ENCODE peak calls at places on chromosomes 6 and 20, in six cellular contexts. One of them, this sample, is unnamed.

GRCh38 chr6:21033575-21034026 is 499.3 kb downstream of the CDKAL1 start:
- DNase-seq in left ventricle myocardium superior: peak
- DNase-seq in pancreas: no peak
- DNase-seq in H9: no peak
- DNase-seq in foreskin fibroblast: peak
- DNase-seq in central memory CD4-positive, alpha-beta T cell: no peak
- DNase-seq in this sample: peak

GRCh38 chr6:116511424-116512131 is at the start of gene CALHM5:
- DNase-seq in foreskin fibroblast: peak
- DNase-seq in pancreas: no peak
- DNase-seq in central memory CD4-positive, alpha-beta T cell: no peak
- DNase-seq in left ventricle myocardium superior: peak
- DNase-seq in H9: peak
- DNase-seq in this sample: peak

GRCh38 chr6:108432792-108433191 is 127.9 kb upstream of the FOXO3 start:
- DNase-seq in foreskin fibroblast: no peak
- DNase-seq in pancreas: no peak
- DNase-seq in left ventricle myocardium superior: no peak
- DNase-seq in H9: no peak
- DNase-seq in central memory CD4-positive, alpha-beta T cell: no peak
- DNase-seq in this sample: no peak

GRCh38 chr6:113564401-113565161 is 292.6 kb upstream of the MARCKS start:
- DNase-seq in left ventricle myocardium superior: peak
- DNase-seq in pancreas: peak
- DNase-seq in foreskin fibroblast: peak
- DNase-seq in H9: peak
- DNase-seq in central memory CD4-positive, alpha-beta T cell: no peak
- DNase-seq in this sample: peak

GRCh38 chr20:10065154-10065833 is 30.5 kb downstream of the ANKEF1 start:
- DNase-seq in central memory CD4-positive, alpha-beta T cell: no peak
- DNase-seq in H9: no peak
- DNase-seq in pancreas: no peak
- DNase-seq in left ventricle myocardium superior: no peak
- DNase-seq in foreskin fibroblast: peak
- DNase-seq in this sample: no peak

GRCh38 chr6:101083533-101084172 is 202.5 kb upstream of the ASCC3 start:
- DNase-seq in pancreas: no peak
- DNase-seq in left ventricle myocardium superior: no peak
- DNase-seq in foreskin fibroblast: peak
- DNase-seq in H9: no peak
- DNase-seq in central memory CD4-positive, alpha-beta T cell: no peak
- DNase-seq in this sample: peak

GRCh38 chr6:26484161-26484560 is 15.9 kb upstream of the BTN1A1 start:
- DNase-seq in pancreas: no peak
- DNase-seq in H9: no peak
- DNase-seq in left ventricle myocardium superior: no peak
- DNase-seq in foreskin fibroblast: no peak
- DNase-seq in central memory CD4-positive, alpha-beta T cell: no peak
- DNase-seq in this sample: no peak

GRCh38 chr20:8018928-8019177 is 708 bp downstream of the TMX4 start:
- DNase-seq in H9: no peak
- DNase-seq in left ventricle myocardium superior: peak
- DNase-seq in central memory CD4-positive, alpha-beta T cell: no peak
- DNase-seq in pancreas: no peak
- DNase-seq in foreskin fibroblast: no peak
- DNase-seq in this sample: no peak

GRCh38 chr6:157469378-157469777 is 88.4 kb downstream of the ZDHHC14 start:
- DNase-seq in pancreas: no peak
- DNase-seq in H9: peak
- DNase-seq in foreskin fibroblast: no peak
- DNase-seq in central memory CD4-positive, alpha-beta T cell: no peak
- DNase-seq in left ventricle myocardium superior: no peak
- DNase-seq in this sample: no peak

GRCh38 chr20:6074145-6074561 is 20.3 kb upstream of the LRRN4 start:
- DNase-seq in H9: peak
- DNase-seq in pancreas: no peak
- DNase-seq in left ventricle myocardium superior: no peak
- DNase-seq in central memory CD4-positive, alpha-beta T cell: no peak
- DNase-seq in foreskin fibroblast: no peak
- DNase-seq in this sample: no peak

GRCh38 chr6:147905721-147906120 is 397.2 kb downstream of the SAMD5 start:
- DNase-seq in foreskin fibroblast: no peak
- DNase-seq in central memory CD4-positive, alpha-beta T cell: no peak
- DNase-seq in H9: no peak
- DNase-seq in left ventricle myocardium superior: no peak
- DNase-seq in pancreas: no peak
- DNase-seq in this sample: peak

GRCh38 chr20:19000071-19000470 is 186.5 kb downstream of the SCP2D1 start:
- DNase-seq in pancreas: no peak
- DNase-seq in left ventricle myocardium superior: no peak
- DNase-seq in foreskin fibroblast: no peak
- DNase-seq in H9: no peak
- DNase-seq in central memory CD4-positive, alpha-beta T cell: no peak
- DNase-seq in this sample: no peak

GRCh38 chr6:2884817-2885216 is 18.3 kb downstream of the SERPINB9 start:
- DNase-seq in pancreas: no peak
- DNase-seq in foreskin fibroblast: no peak
- DNase-seq in H9: no peak
- DNase-seq in left ventricle myocardium superior: no peak
- DNase-seq in central memory CD4-positive, alpha-beta T cell: no peak
- DNase-seq in this sample: no peak

GRCh38 chr20:54477556-54477955 is 2.2 kb downstream of the DOK5 start:
- DNase-seq in pancreas: no peak
- DNase-seq in H9: no peak
- DNase-seq in left ventricle myocardium superior: no peak
- DNase-seq in foreskin fibroblast: no peak
- DNase-seq in central memory CD4-positive, alpha-beta T cell: no peak
- DNase-seq in this sample: no peak

GRCh38 chr6:111771084-111771411 is 102.2 kb downstream of the FYN start:
- DNase-seq in pancreas: no peak
- DNase-seq in central memory CD4-positive, alpha-beta T cell: no peak
- DNase-seq in left ventricle myocardium superior: no peak
- DNase-seq in foreskin fibroblast: no peak
- DNase-seq in H9: no peak
- DNase-seq in this sample: no peak

GRCh38 chr6:170575250-170575649 is 9.2 kb downstream of the PDCD2 start:
- DNase-seq in H9: no peak
- DNase-seq in foreskin fibroblast: no peak
- DNase-seq in left ventricle myocardium superior: no peak
- DNase-seq in central memory CD4-positive, alpha-beta T cell: no peak
- DNase-seq in pancreas: no peak
- DNase-seq in this sample: no peak

GRCh38 chr20:562232-562897 is 18.8 kb upstream of the CSNK2A1 start:
- DNase-seq in central memory CD4-positive, alpha-beta T cell: no peak
- DNase-seq in pancreas: no peak
- DNase-seq in left ventricle myocardium superior: no peak
- DNase-seq in H9: no peak
- DNase-seq in foreskin fibroblast: no peak
- DNase-seq in this sample: no peak

GRCh38 chr6:157982297-157982579 is 575 bp downstream of the SYNJ2 start:
- DNase-seq in pancreas: peak
- DNase-seq in left ventricle myocardium superior: peak
- DNase-seq in foreskin fibroblast: no peak
- DNase-seq in central memory CD4-positive, alpha-beta T cell: peak
- DNase-seq in H9: peak
- DNase-seq in this sample: no peak

GRCh38 chr6:119308048-119308570 is 41.5 kb downstream of the MAN1A1 start:
- DNase-seq in central memory CD4-positive, alpha-beta T cell: no peak
- DNase-seq in pancreas: no peak
- DNase-seq in left ventricle myocardium superior: no peak
- DNase-seq in H9: no peak
- DNase-seq in foreskin fibroblast: peak
- DNase-seq in this sample: no peak

GRCh38 chr6:29763491-29764289 is 40.5 kb downstream of the HLA-F start:
- DNase-seq in H9: no peak
- DNase-seq in foreskin fibroblast: peak
- DNase-seq in left ventricle myocardium superior: no peak
- DNase-seq in central memory CD4-positive, alpha-beta T cell: no peak
- DNase-seq in pancreas: no peak
- DNase-seq in this sample: peak

GRCh38 chr6:41073968-41074691 is 1.4 kb downstream of the NFYA start:
- DNase-seq in pancreas: no peak
- DNase-seq in foreskin fibroblast: peak
- DNase-seq in H9: no peak
- DNase-seq in left ventricle myocardium superior: no peak
- DNase-seq in central memory CD4-positive, alpha-beta T cell: peak
- DNase-seq in this sample: no peak

GRCh38 chr6:54493138-54493537 is 184.9 kb downstream of the TINAG start:
- DNase-seq in left ventricle myocardium superior: no peak
- DNase-seq in H9: no peak
- DNase-seq in foreskin fibroblast: peak
- DNase-seq in central memory CD4-positive, alpha-beta T cell: no peak
- DNase-seq in pancreas: no peak
- DNase-seq in this sample: peak

GRCh38 chr6:4125933-4126864 is 9.2 kb downstream of the ECI2 start:
- DNase-seq in H9: no peak
- DNase-seq in central memory CD4-positive, alpha-beta T cell: no peak
- DNase-seq in foreskin fibroblast: peak
- DNase-seq in left ventricle myocardium superior: no peak
- DNase-seq in pancreas: no peak
- DNase-seq in this sample: peak

GRCh38 chr20:22455259-22455658 is 129.1 kb downstream of the FOXA2 start:
- DNase-seq in H9: no peak
- DNase-seq in pancreas: no peak
- DNase-seq in foreskin fibroblast: no peak
- DNase-seq in central memory CD4-positive, alpha-beta T cell: no peak
- DNase-seq in left ventricle myocardium superior: no peak
- DNase-seq in this sample: no peak

GRCh38 chr20:10131612-10132345 is 86.9 kb upstream of the SNAP25 start:
- DNase-seq in foreskin fibroblast: peak
- DNase-seq in central memory CD4-positive, alpha-beta T cell: no peak
- DNase-seq in left ventricle myocardium superior: peak
- DNase-seq in H9: peak
- DNase-seq in pancreas: peak
- DNase-seq in this sample: no peak

GRCh38 chr6:116624036-116624805 is 7.9 kb downstream of the RSPH4A start:
- DNase-seq in H9: no peak
- DNase-seq in left ventricle myocardium superior: no peak
- DNase-seq in central memory CD4-positive, alpha-beta T cell: no peak
- DNase-seq in pancreas: no peak
- DNase-seq in foreskin fibroblast: no peak
- DNase-seq in this sample: no peak

GRCh38 chr6:2468601-2468955 is 223.2 kb upstream of the GMDS start:
- DNase-seq in pancreas: no peak
- DNase-seq in left ventricle myocardium superior: no peak
- DNase-seq in H9: no peak
- DNase-seq in central memory CD4-positive, alpha-beta T cell: no peak
- DNase-seq in foreskin fibroblast: no peak
- DNase-seq in this sample: no peak

GRCh38 chr20:19451591-19452295 is 239.3 kb downstream of the SLC24A3 start:
- DNase-seq in left ventricle myocardium superior: no peak
- DNase-seq in pancreas: no peak
- DNase-seq in foreskin fibroblast: no peak
- DNase-seq in central memory CD4-positive, alpha-beta T cell: no peak
- DNase-seq in H9: no peak
- DNase-seq in this sample: no peak

GRCh38 chr20:44017905-44018683 is 103.4 kb downstream of the TOX2 start:
- DNase-seq in foreskin fibroblast: peak
- DNase-seq in pancreas: peak
- DNase-seq in central memory CD4-positive, alpha-beta T cell: no peak
- DNase-seq in H9: no peak
- DNase-seq in left ventricle myocardium superior: peak
- DNase-seq in this sample: peak

GRCh38 chr6:37021356-37022129 is 16.1 kb downstream of the FGD2 start:
- DNase-seq in left ventricle myocardium superior: no peak
- DNase-seq in H9: peak
- DNase-seq in central memory CD4-positive, alpha-beta T cell: peak
- DNase-seq in foreskin fibroblast: peak
- DNase-seq in pancreas: no peak
- DNase-seq in this sample: no peak

GRCh38 chr20:62069741-62070216 is 4.1 kb upstream of the TAF4 start:
- DNase-seq in left ventricle myocardium superior: no peak
- DNase-seq in foreskin fibroblast: peak
- DNase-seq in pancreas: no peak
- DNase-seq in H9: no peak
- DNase-seq in central memory CD4-positive, alpha-beta T cell: no peak
- DNase-seq in this sample: peak

GRCh38 chr6:133888931-133889556 is at the start of gene TCF21:
- DNase-seq in foreskin fibroblast: peak
- DNase-seq in left ventricle myocardium superior: peak
- DNase-seq in H9: peak
- DNase-seq in pancreas: no peak
- DNase-seq in central memory CD4-positive, alpha-beta T cell: no peak
- DNase-seq in this sample: no peak

GRCh38 chr6:83083476-83083875 is 16.0 kb downstream of the DOP1A start:
- DNase-seq in pancreas: no peak
- DNase-seq in left ventricle myocardium superior: no peak
- DNase-seq in H9: no peak
- DNase-seq in central memory CD4-positive, alpha-beta T cell: no peak
- DNase-seq in foreskin fibroblast: no peak
- DNase-seq in this sample: no peak

GRCh38 chr20:25033250-25033940 is 24.5 kb downstream of the ACSS1 start:
- DNase-seq in central memory CD4-positive, alpha-beta T cell: no peak
- DNase-seq in pancreas: peak
- DNase-seq in left ventricle myocardium superior: no peak
- DNase-seq in foreskin fibroblast: no peak
- DNase-seq in H9: no peak
- DNase-seq in this sample: no peak

GRCh38 chr6:73460044-73460443 is 1.5 kb upstream of the MTO1 start:
- DNase-seq in H9: no peak
- DNase-seq in left ventricle myocardium superior: no peak
- DNase-seq in pancreas: no peak
- DNase-seq in foreskin fibroblast: no peak
- DNase-seq in central memory CD4-positive, alpha-beta T cell: no peak
- DNase-seq in this sample: no peak

GRCh38 chr20:4230651-4231050 is 215.3 kb upstream of the RNF24 start:
- DNase-seq in foreskin fibroblast: no peak
- DNase-seq in left ventricle myocardium superior: no peak
- DNase-seq in pancreas: no peak
- DNase-seq in central memory CD4-positive, alpha-beta T cell: no peak
- DNase-seq in H9: no peak
- DNase-seq in this sample: no peak

GRCh38 chr20:59428441-59429205 is 128.2 kb downstream of the EDN3 start:
- DNase-seq in foreskin fibroblast: no peak
- DNase-seq in left ventricle myocardium superior: no peak
- DNase-seq in pancreas: no peak
- DNase-seq in central memory CD4-positive, alpha-beta T cell: no peak
- DNase-seq in H9: no peak
- DNase-seq in this sample: no peak

GRCh38 chr6:33504486-33504885 is 50.1 kb downstream of the ZBTB9 start:
- DNase-seq in pancreas: no peak
- DNase-seq in central memory CD4-positive, alpha-beta T cell: no peak
- DNase-seq in left ventricle myocardium superior: no peak
- DNase-seq in H9: no peak
- DNase-seq in foreskin fibroblast: no peak
- DNase-seq in this sample: no peak

GRCh38 chr6:144127097-144127496 is 23.2 kb upstream of the STX11 start:
- DNase-seq in central memory CD4-positive, alpha-beta T cell: no peak
- DNase-seq in pancreas: no peak
- DNase-seq in foreskin fibroblast: no peak
- DNase-seq in H9: no peak
- DNase-seq in left ventricle myocardium superior: no peak
- DNase-seq in this sample: no peak